ENCODE peak calls at places on chromosomes 4 and X, in six cellular contexts. F is neuronal stem cell, L is breast epithelium, O is right lobe of liver, Z is spleen, X is upper lobe of right lung. Q is an unnamed sample.

GRCh38 chrX:13080128-13080795 is 35.8 kb upstream of the FAM9C start:
- DNase-seq in F (no peak), L (no peak), O (no peak), Z (no peak), X (no peak), Q (no peak)

GRCh38 chr4:165299399-165300060 is 27.9 kb upstream of the MSMO1 start:
- DNase-seq in F (no peak), L (no peak), O (no peak), Z (no peak), X (no peak), Q (no peak)

GRCh38 chrX:21840199-21840557 is 761 bp downstream of the MBTPS2 start:
- DNase-seq in F (no peak), L (no peak), O (no peak), Z (no peak), X (no peak), Q (no peak)

GRCh38 chr4:62490635-62491034 is 1290.5 kb downstream of the ADGRL3 start:
- DNase-seq in F (no peak), L (no peak), O (no peak), Z (no peak), X (no peak), Q (no peak)

GRCh38 chr4:162498168-162498567 is 334.4 kb upstream of the FSTL5 start:
- DNase-seq in F (no peak), L (no peak), O (no peak), Z (no peak), X (no peak), Q (peak; percentile 29)

GRCh38 chr4:188198980-188199792 is 59.9 kb downstream of the TRIML1 start:
- DNase-seq in F (no peak), L (no peak), O (no peak), Z (no peak), X (no peak), Q (no peak)

GRCh38 chr4:113433536-113434246 is 327.8 kb downstream of the CAMK2D start:
- DNase-seq in F (no peak), L (no peak), O (no peak), Z (no peak), X (no peak), Q (no peak)

GRCh38 chr4:56731857-56732256 is 50.8 kb upstream of the HOPX start:
- DNase-seq in F (no peak), L (no peak), O (no peak), Z (no peak), X (peak; percentile 75), Q (no peak)

GRCh38 chrX:9598344-9598743 is 133.5 kb downstream of the TBL1X start:
- DNase-seq in F (no peak), L (no peak), O (no peak), Z (no peak), X (no peak), Q (peak; percentile 43)

GRCh38 chrX:97524997-97525396 is 641.3 kb downstream of the RPA4 start:
- DNase-seq in F (no peak), L (no peak), O (no peak), Z (no peak), X (no peak), Q (no peak)

GRCh38 chr4:21476753-21477152 is 471.8 kb downstream of the KCNIP4 start:
- DNase-seq in F (peak; percentile 65), L (no peak), O (no peak), Z (no peak), X (no peak), Q (no peak)

GRCh38 chrX:110310000-110310790 is 7.7 kb downstream of the AMMECR1 start:
- DNase-seq in F (no peak), L (no peak), O (no peak), Z (no peak), X (no peak), Q (no peak)

GRCh38 chr4:117574085-117574484 is 460.2 kb upstream of the NDST3 start:
- DNase-seq in F (no peak), L (no peak), O (no peak), Z (no peak), X (no peak), Q (no peak)

GRCh38 chrX:71103110-71103983 is 3.2 kb downstream of the CXorf65 start:
- DNase-seq in F (no peak), L (no peak), O (no peak), Z (peak; percentile 85), X (no peak), Q (no peak)

GRCh38 chrX:106672527-106672926 is 54.0 kb upstream of the RNF128 start:
- DNase-seq in F (no peak), L (no peak), O (no peak), Z (no peak), X (no peak), Q (no peak)

GRCh38 chr4:51906167-51906647 is 63.3 kb downstream of the DCUN1D4 start:
- DNase-seq in F (no peak), L (no peak), O (no peak), Z (no peak), X (no peak), Q (no peak)

GRCh38 chr4:185508162-185508561 is 27.1 kb downstream of the PDLIM3 start:
- DNase-seq in F (no peak), L (no peak), O (no peak), Z (no peak), X (no peak), Q (no peak)

GRCh38 chr4:120291541-120291940 is 224.9 kb upstream of the MAD2L1 start:
- DNase-seq in F (no peak), L (no peak), O (no peak), Z (no peak), X (no peak), Q (no peak)

GRCh38 chrX:41923925-41924693 is 755 bp upstream of the CASK start:
- DNase-seq in F (no peak), L (no peak), O (no peak), Z (peak; percentile 51), X (no peak), Q (no peak)

GRCh38 chr4:76210502-76210901 is 3.1 kb downstream of the SCARB2 start:
- DNase-seq in F (no peak), L (no peak), O (no peak), Z (no peak), X (no peak), Q (no peak)

GRCh38 chr4:184267673-184268573 is 50.2 kb upstream of the ENPP6 start:
- DNase-seq in F (no peak), L (no peak), O (peak; percentile 70), Z (peak; percentile 91), X (peak; percentile 72), Q (no peak)

GRCh38 chr4:589219-589963 is 13.3 kb upstream of the TMEM271 start:
- DNase-seq in F (no peak), L (no peak), O (no peak), Z (no peak), X (no peak), Q (no peak)

GRCh38 chr4:3384391-3384770 is 57.4 kb upstream of the HGFAC start:
- DNase-seq in F (no peak), L (no peak), O (peak; percentile 87), Z (no peak), X (no peak), Q (peak; percentile 54)

GRCh38 chr4:54099959-54100606 is at the start of gene GSX2:
- DNase-seq in F (no peak), L (no peak), O (peak; percentile 57), Z (peak; percentile 70), X (no peak), Q (no peak)

GRCh38 chrX:106919932-106920452 is at the start of gene CLDN2:
- DNase-seq in F (peak; percentile 75), L (no peak), O (no peak), Z (no peak), X (no peak), Q (no peak)

GRCh38 chrX:34653811-34654210 is 3.3 kb downstream of the TMEM47 start:
- DNase-seq in F (peak; percentile 48), L (no peak), O (no peak), Z (no peak), X (no peak), Q (no peak)

GRCh38 chrX:34655496-34656258 is 1.4 kb downstream of the TMEM47 start:
- DNase-seq in F (no peak), L (no peak), O (no peak), Z (no peak), X (no peak), Q (no peak)

GRCh38 chrX:34656467-34656841 is 631 bp downstream of the TMEM47 start:
- DNase-seq in F (no peak), L (no peak), O (peak; percentile 47), Z (no peak), X (peak; percentile 31), Q (no peak)

GRCh38 chrX:34656842-34657780 is at the start of gene TMEM47:
- DNase-seq in F (peak; percentile 80), L (peak; percentile 52), O (peak; percentile 83), Z (peak; percentile 73), X (peak; percentile 83), Q (peak; percentile 70)

GRCh38 chrX:34654939-34655338 is 2.1 kb downstream of the TMEM47 start:
- DNase-seq in F (no peak), L (no peak), O (no peak), Z (no peak), X (no peak), Q (no peak)
- H3K4me3 ChIP-seq in F (peak overlapping the region; percentile 80), L (peak overlapping the region; percentile 57), O (peak overlapping the region; percentile 54), Z (no peak overlapping the region), X (peak overlapping the region; percentile 56), Q (no peak overlapping the region)

GRCh38 chr4:169898095-169898494 is 128.1 kb downstream of the MFAP3L start:
- DNase-seq in F (no peak), L (no peak), O (no peak), Z (no peak), X (no peak), Q (no peak)
- H3K27ac ChIP-seq in F (no peak overlapping the region), L (no peak overlapping the region), O (no peak overlapping the region), Z (no peak overlapping the region), X (no peak overlapping the region), Q (no peak overlapping the region)

GRCh38 chr4:139839664-139840063 is 174.0 kb downstream of the MGST2 start:
- DNase-seq in F (no peak), L (no peak), O (no peak), Z (no peak), X (no peak), Q (no peak)

GRCh38 chr4:139838811-139839210 is 173.2 kb downstream of the MGST2 start:
- DNase-seq in F (no peak), L (no peak), O (no peak), Z (no peak), X (no peak), Q (no peak)

GRCh38 chr4:139834210-139834609 is 168.6 kb downstream of the MGST2 start:
- DNase-seq in F (no peak), L (no peak), O (no peak), Z (no peak), X (no peak), Q (no peak)

GRCh38 chr4:139833131-139833930 is 167.7 kb downstream of the MGST2 start:
- DNase-seq in F (no peak), L (no peak), O (no peak), Z (no peak), X (no peak), Q (no peak)

DNA sequence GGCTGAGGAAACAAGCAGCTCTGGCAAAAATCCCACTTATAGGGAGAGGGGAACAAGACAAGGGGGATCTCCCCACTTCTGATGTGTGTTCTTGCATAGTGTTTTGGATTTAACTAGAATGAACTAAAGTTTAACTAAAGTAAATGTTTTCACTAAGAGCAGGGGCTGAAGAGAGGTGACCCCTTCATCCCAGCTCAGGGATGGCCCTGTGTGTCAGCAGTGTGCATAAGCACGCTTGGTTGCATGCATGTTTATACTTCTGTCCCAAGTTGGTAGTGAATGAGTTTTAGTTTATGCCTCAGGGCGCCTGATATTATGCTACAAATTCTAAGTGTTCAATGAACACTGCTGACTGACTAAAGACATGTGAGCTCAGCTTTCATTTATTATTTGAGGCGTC is 169.4 kb downstream of the MGST2 start:
- DNase-seq in F (no peak), L (no peak), O (no peak), Z (no peak), X (no peak), Q (no peak)
- H3K4me3 ChIP-seq in F (no peak overlapping the region), L (no peak overlapping the region), O (no peak overlapping the region), Z (no peak overlapping the region), X (no peak overlapping the region), Q (no peak overlapping the region)

GRCh38 chr4:142160509-142160908 is 524.1 kb downstream of the IL15 start:
- DNase-seq in F (no peak), L (no peak), O (no peak), Z (no peak), X (no peak), Q (no peak)
- H3K27ac ChIP-seq in F (no peak overlapping the region), L (no peak overlapping the region), O (no peak overlapping the region), Z (no peak overlapping the region), X (no peak overlapping the region), Q (no peak overlapping the region)

Q was measured in pancreas.